ENCODE peak calls at places on chromosomes 3 and 15, in ten cellular contexts. One of them, this sample, is unnamed.

GRCh38 chr15:38941399-38941953 is 376.9 kb upstream of the RASGRP1 start:
- DNase-seq in Right ventricle myocardium superior: no peak
- DNase-seq in CD8-positive, alpha-beta memory T cell: no peak
- DNase-seq in HFF-Myc: no peak
- DNase-seq in stimulated activated CD4-positive, alpha-beta T cell treated with anti-CD3 and anti-CD28 coated beads, Interleukin-4, amount 100 ng/mL, for 4 hours: no peak
- DNase-seq in NCI-H2029: no peak
- DNase-seq in HEK293T: no peak
- DNase-seq in NCI-H1092: no peak
- DNase-seq in IMR-90: peak
- DNase-seq in NCI-H1105: no peak
- DNase-seq in this sample: no peak

GRCh38 chr3:139529624-139530023 is 9.9 kb downstream of the RBP1 start:
- DNase-seq in Right ventricle myocardium superior: no peak
- DNase-seq in CD8-positive, alpha-beta memory T cell: no peak
- DNase-seq in HFF-Myc: no peak
- DNase-seq in stimulated activated CD4-positive, alpha-beta T cell treated with anti-CD3 and anti-CD28 coated beads, Interleukin-4, amount 100 ng/mL, for 4 hours: no peak
- DNase-seq in NCI-H2029: no peak
- DNase-seq in HEK293T: no peak
- DNase-seq in NCI-H1092: no peak
- DNase-seq in IMR-90: no peak
- DNase-seq in NCI-H1105: no peak
- DNase-seq in this sample: no peak

GRCh38 chr15:52257734-52258062 is 37.9 kb downstream of the MYO5C start:
- DNase-seq in Right ventricle myocardium superior: no peak
- DNase-seq in CD8-positive, alpha-beta memory T cell: no peak
- DNase-seq in HFF-Myc: no peak
- DNase-seq in stimulated activated CD4-positive, alpha-beta T cell treated with anti-CD3 and anti-CD28 coated beads, Interleukin-4, amount 100 ng/mL, for 4 hours: no peak
- DNase-seq in NCI-H2029: no peak
- DNase-seq in HEK293T: peak
- DNase-seq in NCI-H1092: peak
- DNase-seq in IMR-90: peak
- DNase-seq in NCI-H1105: peak
- DNase-seq in this sample: no peak

GRCh38 chr3:156762631-156763185 is 63.4 kb upstream of the LEKR1 start:
- DNase-seq in Right ventricle myocardium superior: no peak
- DNase-seq in CD8-positive, alpha-beta memory T cell: no peak
- DNase-seq in HFF-Myc: peak
- DNase-seq in stimulated activated CD4-positive, alpha-beta T cell treated with anti-CD3 and anti-CD28 coated beads, Interleukin-4, amount 100 ng/mL, for 4 hours: no peak
- DNase-seq in NCI-H2029: peak
- DNase-seq in HEK293T: no peak
- DNase-seq in NCI-H1092: no peak
- DNase-seq in IMR-90: peak
- DNase-seq in NCI-H1105: no peak
- DNase-seq in this sample: no peak

GRCh38 chr3:9100132-9100894 is 137.0 kb upstream of the RAD18 start:
- DNase-seq in Right ventricle myocardium superior: no peak
- DNase-seq in CD8-positive, alpha-beta memory T cell: no peak
- DNase-seq in HFF-Myc: no peak
- DNase-seq in stimulated activated CD4-positive, alpha-beta T cell treated with anti-CD3 and anti-CD28 coated beads, Interleukin-4, amount 100 ng/mL, for 4 hours: no peak
- DNase-seq in NCI-H2029: no peak
- DNase-seq in HEK293T: no peak
- DNase-seq in NCI-H1092: no peak
- DNase-seq in IMR-90: no peak
- DNase-seq in NCI-H1105: no peak
- DNase-seq in this sample: no peak

GRCh38 chr3:54188176-54188791 is 65.9 kb downstream of the CACNA2D3 start:
- DNase-seq in Right ventricle myocardium superior: no peak
- DNase-seq in CD8-positive, alpha-beta memory T cell: peak
- DNase-seq in HFF-Myc: no peak
- DNase-seq in stimulated activated CD4-positive, alpha-beta T cell treated with anti-CD3 and anti-CD28 coated beads, Interleukin-4, amount 100 ng/mL, for 4 hours: peak
- DNase-seq in NCI-H2029: no peak
- DNase-seq in HEK293T: peak
- DNase-seq in NCI-H1092: no peak
- DNase-seq in IMR-90: peak
- DNase-seq in NCI-H1105: no peak
- DNase-seq in this sample: no peak

GRCh38 chr15:59168536-59168935 is 38.1 kb upstream of the LDHAL6B start:
- DNase-seq in Right ventricle myocardium superior: no peak
- DNase-seq in CD8-positive, alpha-beta memory T cell: no peak
- DNase-seq in HFF-Myc: no peak
- DNase-seq in stimulated activated CD4-positive, alpha-beta T cell treated with anti-CD3 and anti-CD28 coated beads, Interleukin-4, amount 100 ng/mL, for 4 hours: no peak
- DNase-seq in NCI-H2029: no peak
- DNase-seq in HEK293T: no peak
- DNase-seq in NCI-H1092: no peak
- DNase-seq in IMR-90: peak
- DNase-seq in NCI-H1105: no peak
- DNase-seq in this sample: no peak

GRCh38 chr15:39075311-39075710 is 505.6 kb upstream of the THBS1 start:
- DNase-seq in Right ventricle myocardium superior: no peak
- DNase-seq in CD8-positive, alpha-beta memory T cell: no peak
- DNase-seq in HFF-Myc: no peak
- DNase-seq in stimulated activated CD4-positive, alpha-beta T cell treated with anti-CD3 and anti-CD28 coated beads, Interleukin-4, amount 100 ng/mL, for 4 hours: no peak
- DNase-seq in NCI-H2029: no peak
- DNase-seq in HEK293T: no peak
- DNase-seq in NCI-H1092: no peak
- DNase-seq in IMR-90: peak
- DNase-seq in NCI-H1105: no peak
- DNase-seq in this sample: no peak

GRCh38 chr3:184766555-184767261 is 45.3 kb upstream of the VPS8 start:
- DNase-seq in Right ventricle myocardium superior: no peak
- DNase-seq in CD8-positive, alpha-beta memory T cell: no peak
- DNase-seq in HFF-Myc: peak
- DNase-seq in stimulated activated CD4-positive, alpha-beta T cell treated with anti-CD3 and anti-CD28 coated beads, Interleukin-4, amount 100 ng/mL, for 4 hours: no peak
- DNase-seq in NCI-H2029: no peak
- DNase-seq in HEK293T: no peak
- DNase-seq in NCI-H1092: no peak
- DNase-seq in IMR-90: peak
- DNase-seq in NCI-H1105: no peak
- DNase-seq in this sample: no peak

GRCh38 chr15:53802672-53803071 is 43.2 kb upstream of the WDR72 start:
- DNase-seq in Right ventricle myocardium superior: no peak
- DNase-seq in CD8-positive, alpha-beta memory T cell: no peak
- DNase-seq in HFF-Myc: no peak
- DNase-seq in stimulated activated CD4-positive, alpha-beta T cell treated with anti-CD3 and anti-CD28 coated beads, Interleukin-4, amount 100 ng/mL, for 4 hours: no peak
- DNase-seq in NCI-H2029: no peak
- DNase-seq in HEK293T: no peak
- DNase-seq in NCI-H1092: no peak
- DNase-seq in IMR-90: no peak
- DNase-seq in NCI-H1105: no peak
- DNase-seq in this sample: no peak

GRCh38 chr3:114212646-114213045 is 24.7 kb downstream of the ZNF80 start:
- DNase-seq in Right ventricle myocardium superior: no peak
- DNase-seq in CD8-positive, alpha-beta memory T cell: no peak
- DNase-seq in HFF-Myc: no peak
- DNase-seq in stimulated activated CD4-positive, alpha-beta T cell treated with anti-CD3 and anti-CD28 coated beads, Interleukin-4, amount 100 ng/mL, for 4 hours: no peak
- DNase-seq in NCI-H2029: no peak
- DNase-seq in HEK293T: no peak
- DNase-seq in NCI-H1092: no peak
- DNase-seq in IMR-90: no peak
- DNase-seq in NCI-H1105: no peak
- DNase-seq in this sample: no peak

GRCh38 chr3:107604057-107604802 is 81.5 kb downstream of the BBX start:
- DNase-seq in Right ventricle myocardium superior: no peak
- DNase-seq in CD8-positive, alpha-beta memory T cell: no peak
- DNase-seq in HFF-Myc: no peak
- DNase-seq in stimulated activated CD4-positive, alpha-beta T cell treated with anti-CD3 and anti-CD28 coated beads, Interleukin-4, amount 100 ng/mL, for 4 hours: no peak
- DNase-seq in NCI-H2029: no peak
- DNase-seq in HEK293T: no peak
- DNase-seq in NCI-H1092: no peak
- DNase-seq in IMR-90: peak
- DNase-seq in NCI-H1105: no peak
- DNase-seq in this sample: no peak

GRCh38 chr3:102140116-102140515 is 290.8 kb downstream of the NFKBIZ start:
- DNase-seq in Right ventricle myocardium superior: no peak
- DNase-seq in CD8-positive, alpha-beta memory T cell: no peak
- DNase-seq in HFF-Myc: no peak
- DNase-seq in stimulated activated CD4-positive, alpha-beta T cell treated with anti-CD3 and anti-CD28 coated beads, Interleukin-4, amount 100 ng/mL, for 4 hours: no peak
- DNase-seq in NCI-H2029: no peak
- DNase-seq in HEK293T: no peak
- DNase-seq in NCI-H1092: no peak
- DNase-seq in IMR-90: no peak
- DNase-seq in NCI-H1105: no peak
- DNase-seq in this sample: no peak

This sample was measured in esophagus squamous epithelium.